ENCODE peak calls at places on chromosome 7, in ten cellular contexts. One of them, this sample, is unnamed.

GRCh38 chr7:152969335-152969734 is 209.8 kb downstream of the ACTR3B start:
- DNase-seq in AG10803: no peak
- DNase-seq in colonic mucosa: no peak
- DNase-seq in fibroblast of the aortic adventitia: no peak
- DNase-seq in cardiac fibroblast: no peak
- DNase-seq in ascending aorta: no peak
- DNase-seq in spleen: no peak
- DNase-seq in AG04450: no peak
- DNase-seq in body of pancreas: no peak
- DNase-seq in ovary: no peak
- DNase-seq in this sample: no peak

GRCh38 chr7:76047305-76047810 is 442 bp downstream of the STYXL1 start:
- DNase-seq in AG10803: peak; percentile 8
- DNase-seq in colonic mucosa: no peak
- DNase-seq in fibroblast of the aortic adventitia: no peak
- DNase-seq in cardiac fibroblast: peak; percentile 21
- DNase-seq in ascending aorta: no peak
- DNase-seq in spleen: no peak
- DNase-seq in AG04450: no peak
- DNase-seq in body of pancreas: no peak
- DNase-seq in ovary: peak; percentile 27
- DNase-seq in this sample: no peak

GRCh38 chr7:7976677-7977076 is 8.1 kb downstream of the GLCCI1 start:
- DNase-seq in AG10803: no peak
- DNase-seq in colonic mucosa: no peak
- DNase-seq in fibroblast of the aortic adventitia: no peak
- DNase-seq in cardiac fibroblast: no peak
- DNase-seq in ascending aorta: no peak
- DNase-seq in spleen: no peak
- DNase-seq in AG04450: no peak
- DNase-seq in body of pancreas: no peak
- DNase-seq in ovary: no peak
- DNase-seq in this sample: no peak

GRCh38 chr7:129959480-129960332 is 6.9 kb upstream of the UBE2H start:
- DNase-seq in AG10803: no peak
- DNase-seq in colonic mucosa: no peak
- DNase-seq in fibroblast of the aortic adventitia: no peak
- DNase-seq in cardiac fibroblast: no peak
- DNase-seq in ascending aorta: no peak
- DNase-seq in spleen: no peak
- DNase-seq in AG04450: no peak
- DNase-seq in body of pancreas: no peak
- DNase-seq in ovary: no peak
- DNase-seq in this sample: no peak

GRCh38 chr7:5423272-5423843 is at the start of gene TNRC18:
- DNase-seq in AG10803: no peak
- DNase-seq in colonic mucosa: peak; percentile 33
- DNase-seq in fibroblast of the aortic adventitia: no peak
- DNase-seq in cardiac fibroblast: no peak
- DNase-seq in ascending aorta: peak; percentile 76
- DNase-seq in spleen: peak; percentile 87
- DNase-seq in AG04450: no peak
- DNase-seq in body of pancreas: no peak
- DNase-seq in ovary: peak; percentile 59
- DNase-seq in this sample: no peak

GRCh38 chr7:29763266-29763665 is 43.0 kb upstream of the WIPF3 start:
- DNase-seq in AG10803: no peak
- DNase-seq in colonic mucosa: no peak
- DNase-seq in fibroblast of the aortic adventitia: no peak
- DNase-seq in cardiac fibroblast: no peak
- DNase-seq in ascending aorta: no peak
- DNase-seq in spleen: no peak
- DNase-seq in AG04450: no peak
- DNase-seq in body of pancreas: no peak
- DNase-seq in ovary: no peak
- DNase-seq in this sample: no peak

GRCh38 chr7:7982904-7983303 is 14.3 kb downstream of the GLCCI1 start:
- DNase-seq in AG10803: no peak
- DNase-seq in colonic mucosa: no peak
- DNase-seq in fibroblast of the aortic adventitia: no peak
- DNase-seq in cardiac fibroblast: no peak
- DNase-seq in ascending aorta: no peak
- DNase-seq in spleen: no peak
- DNase-seq in AG04450: no peak
- DNase-seq in body of pancreas: no peak
- DNase-seq in ovary: no peak
- DNase-seq in this sample: no peak

GRCh38 chr7:7274782-7275181 is 92.4 kb downstream of the C1GALT1 start:
- DNase-seq in AG10803: peak; percentile 36
- DNase-seq in colonic mucosa: no peak
- DNase-seq in fibroblast of the aortic adventitia: peak; percentile 57
- DNase-seq in cardiac fibroblast: peak; percentile 5
- DNase-seq in ascending aorta: no peak
- DNase-seq in spleen: no peak
- DNase-seq in AG04450: no peak
- DNase-seq in body of pancreas: no peak
- DNase-seq in ovary: no peak
- DNase-seq in this sample: peak; percentile 86

GRCh38 chr7:28078036-28078901 is 102.3 kb downstream of the JAZF1 start:
- DNase-seq in AG10803: peak; percentile 66
- DNase-seq in colonic mucosa: peak; percentile 39
- DNase-seq in fibroblast of the aortic adventitia: peak; percentile 64
- DNase-seq in cardiac fibroblast: peak; percentile 71
- DNase-seq in ascending aorta: no peak
- DNase-seq in spleen: no peak
- DNase-seq in AG04450: no peak
- DNase-seq in body of pancreas: peak; percentile 50
- DNase-seq in ovary: peak; percentile 36
- DNase-seq in this sample: peak; percentile 82

GRCh38 chr7:2812119-2812487 is 32.0 kb downstream of the GNA12 start:
- DNase-seq in AG10803: no peak
- DNase-seq in colonic mucosa: no peak
- DNase-seq in fibroblast of the aortic adventitia: peak; percentile 80
- DNase-seq in cardiac fibroblast: peak; percentile 72
- DNase-seq in ascending aorta: no peak
- DNase-seq in spleen: no peak
- DNase-seq in AG04450: no peak
- DNase-seq in body of pancreas: no peak
- DNase-seq in ovary: no peak
- DNase-seq in this sample: no peak

GRCh38 chr7:32616625-32617024 is 121.3 kb downstream of the AVL9 start:
- DNase-seq in AG10803: peak; percentile 93
- DNase-seq in colonic mucosa: no peak
- DNase-seq in fibroblast of the aortic adventitia: peak; percentile 94
- DNase-seq in cardiac fibroblast: peak; percentile 87
- DNase-seq in ascending aorta: peak; percentile 64
- DNase-seq in spleen: no peak
- DNase-seq in AG04450: no peak
- DNase-seq in body of pancreas: no peak
- DNase-seq in ovary: no peak
- DNase-seq in this sample: peak; percentile 93

GRCh38 chr7:104196161-104196560 is 11.7 kb downstream of the ORC5 start:
- DNase-seq in AG10803: peak; percentile 15
- DNase-seq in colonic mucosa: no peak
- DNase-seq in fibroblast of the aortic adventitia: no peak
- DNase-seq in cardiac fibroblast: no peak
- DNase-seq in ascending aorta: no peak
- DNase-seq in spleen: no peak
- DNase-seq in AG04450: no peak
- DNase-seq in body of pancreas: no peak
- DNase-seq in ovary: no peak
- DNase-seq in this sample: peak; percentile 29

GRCh38 chr7:159197066-159197975 is 52.7 kb upstream of the VIPR2 start:
- DNase-seq in AG10803: no peak
- DNase-seq in colonic mucosa: peak; percentile 43
- DNase-seq in fibroblast of the aortic adventitia: no peak
- DNase-seq in cardiac fibroblast: no peak
- DNase-seq in ascending aorta: no peak
- DNase-seq in spleen: no peak
- DNase-seq in AG04450: no peak
- DNase-seq in body of pancreas: no peak
- DNase-seq in ovary: no peak
- DNase-seq in this sample: no peak

GRCh38 chr7:51357821-51358220 is 41.2 kb upstream of the COBL start:
- DNase-seq in AG10803: no peak
- DNase-seq in colonic mucosa: no peak
- DNase-seq in fibroblast of the aortic adventitia: no peak
- DNase-seq in cardiac fibroblast: no peak
- DNase-seq in ascending aorta: no peak
- DNase-seq in spleen: no peak
- DNase-seq in AG04450: no peak
- DNase-seq in body of pancreas: no peak
- DNase-seq in ovary: no peak
- DNase-seq in this sample: no peak

GRCh38 chr7:45642044-45642443 is 67.9 kb downstream of the ADCY1 start:
- DNase-seq in AG10803: no peak
- DNase-seq in colonic mucosa: no peak
- DNase-seq in fibroblast of the aortic adventitia: no peak
- DNase-seq in cardiac fibroblast: no peak
- DNase-seq in ascending aorta: no peak
- DNase-seq in spleen: no peak
- DNase-seq in AG04450: no peak
- DNase-seq in body of pancreas: no peak
- DNase-seq in ovary: no peak
- DNase-seq in this sample: no peak

GRCh38 chr7:98528079-98528478 is 89.0 kb upstream of the NPTX2 start:
- DNase-seq in AG10803: no peak
- DNase-seq in colonic mucosa: no peak
- DNase-seq in fibroblast of the aortic adventitia: no peak
- DNase-seq in cardiac fibroblast: no peak
- DNase-seq in ascending aorta: no peak
- DNase-seq in spleen: peak; percentile 48
- DNase-seq in AG04450: no peak
- DNase-seq in body of pancreas: no peak
- DNase-seq in ovary: no peak
- DNase-seq in this sample: no peak

GRCh38 chr7:85274452-85274851 is 87.6 kb upstream of the SEMA3D start:
- DNase-seq in AG10803: no peak
- DNase-seq in colonic mucosa: no peak
- DNase-seq in fibroblast of the aortic adventitia: no peak
- DNase-seq in cardiac fibroblast: no peak
- DNase-seq in ascending aorta: no peak
- DNase-seq in spleen: no peak
- DNase-seq in AG04450: no peak
- DNase-seq in body of pancreas: no peak
- DNase-seq in ovary: no peak
- DNase-seq in this sample: no peak

GRCh38 chr7:114819629-114820362 is 102.1 kb upstream of the MDFIC start:
- DNase-seq in AG10803: peak; percentile 99
- DNase-seq in colonic mucosa: no peak
- DNase-seq in fibroblast of the aortic adventitia: peak; percentile 99
- DNase-seq in cardiac fibroblast: peak; percentile 97
- DNase-seq in ascending aorta: no peak
- DNase-seq in spleen: no peak
- DNase-seq in AG04450: peak; percentile 95
- DNase-seq in body of pancreas: no peak
- DNase-seq in ovary: no peak
- DNase-seq in this sample: peak; percentile 98

GRCh38 chr7:43763183-43763582 is 4.7 kb downstream of the BLVRA start:
- DNase-seq in AG10803: no peak
- DNase-seq in colonic mucosa: peak; percentile 15
- DNase-seq in fibroblast of the aortic adventitia: no peak
- DNase-seq in cardiac fibroblast: no peak
- DNase-seq in ascending aorta: no peak
- DNase-seq in spleen: no peak
- DNase-seq in AG04450: no peak
- DNase-seq in body of pancreas: no peak
- DNase-seq in ovary: no peak
- DNase-seq in this sample: no peak

GRCh38 chr7:41695661-41696322 is 7.1 kb downstream of the INHBA start:
- DNase-seq in AG10803: peak; percentile 71
- DNase-seq in colonic mucosa: no peak
- DNase-seq in fibroblast of the aortic adventitia: peak; percentile 93
- DNase-seq in cardiac fibroblast: peak; percentile 82
- DNase-seq in ascending aorta: no peak
- DNase-seq in spleen: no peak
- DNase-seq in AG04450: peak; percentile 72
- DNase-seq in body of pancreas: no peak
- DNase-seq in ovary: no peak
- DNase-seq in this sample: peak; percentile 51
- H3K4me3 ChIP-seq in AG10803: peak overlapping the region; percentile 53
- H3K4me3 ChIP-seq in colonic mucosa: no peak overlapping the region
- H3K4me3 ChIP-seq in fibroblast of the aortic adventitia: peak overlapping the region; percentile 86
- H3K4me3 ChIP-seq in cardiac fibroblast: peak overlapping the region; percentile 29
- H3K4me3 ChIP-seq in ascending aorta: peak overlapping the region; percentile 82
- H3K4me3 ChIP-seq in spleen: no peak overlapping the region
- H3K4me3 ChIP-seq in AG04450: peak overlapping the region; percentile 81
- H3K4me3 ChIP-seq in body of pancreas: no peak overlapping the region
- H3K4me3 ChIP-seq in ovary: peak overlapping the region; percentile 36
- H3K4me3 ChIP-seq in this sample: peak overlapping the region; percentile 72

DNA sequence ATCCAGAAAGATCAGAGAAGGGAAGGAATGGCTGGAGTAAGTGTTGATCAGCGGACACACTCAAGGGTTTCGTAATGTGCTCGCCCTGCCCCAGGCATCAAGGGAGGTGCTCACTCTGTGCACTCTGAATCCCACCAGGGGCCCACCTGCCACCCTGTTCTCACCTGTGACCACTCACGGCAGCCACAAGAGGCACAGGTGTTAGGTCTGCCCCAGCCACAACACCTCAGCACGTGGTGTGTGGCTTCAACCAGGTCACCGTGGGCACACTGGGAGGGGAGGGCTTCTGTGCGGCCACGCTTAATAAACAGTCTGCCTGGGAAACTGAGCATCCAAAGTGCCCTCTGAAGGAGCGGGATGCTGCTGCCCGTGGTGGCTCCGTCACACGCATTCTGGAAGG is 49.8 kb downstream of the CUX1 start:
- DNase-seq in AG10803: no peak
- DNase-seq in colonic mucosa: no peak
- DNase-seq in fibroblast of the aortic adventitia: no peak
- DNase-seq in cardiac fibroblast: no peak
- DNase-seq in ascending aorta: no peak
- DNase-seq in spleen: no peak
- DNase-seq in AG04450: no peak
- DNase-seq in body of pancreas: no peak
- DNase-seq in ovary: no peak
- DNase-seq in this sample: no peak
- TF ChIP-seq CTCF in AG10803: no peak
- TF ChIP-seq CTCF in colonic mucosa: no peak
- TF ChIP-seq CTCF in fibroblast of the aortic adventitia: no peak
- TF ChIP-seq CTCF in cardiac fibroblast: no peak
- TF ChIP-seq CTCF in ascending aorta: no peak
- TF ChIP-seq CTCF in spleen: no peak
- TF ChIP-seq CTCF in AG04450: no peak
- TF ChIP-seq CTCF in body of pancreas: no peak
- TF ChIP-seq CTCF in ovary: no peak
- TF ChIP-seq CTCF in this sample: no peak

GRCh38 chr7:14837216-14837615 is 65.3 kb downstream of the DGKB start:
- DNase-seq in AG10803: no peak
- DNase-seq in colonic mucosa: no peak
- DNase-seq in fibroblast of the aortic adventitia: peak; percentile 45
- DNase-seq in cardiac fibroblast: no peak
- DNase-seq in ascending aorta: no peak
- DNase-seq in spleen: no peak
- DNase-seq in AG04450: no peak
- DNase-seq in body of pancreas: no peak
- DNase-seq in ovary: no peak
- DNase-seq in this sample: peak; percentile 39
- H3K4me3 ChIP-seq in AG10803: no peak overlapping the region
- H3K4me3 ChIP-seq in colonic mucosa: no peak overlapping the region
- H3K4me3 ChIP-seq in fibroblast of the aortic adventitia: no peak overlapping the region
- H3K4me3 ChIP-seq in cardiac fibroblast: no peak overlapping the region
- H3K4me3 ChIP-seq in ascending aorta: no peak overlapping the region
- H3K4me3 ChIP-seq in spleen: no peak overlapping the region
- H3K4me3 ChIP-seq in AG04450: no peak overlapping the region
- H3K4me3 ChIP-seq in body of pancreas: no peak overlapping the region
- H3K4me3 ChIP-seq in ovary: no peak overlapping the region
- H3K4me3 ChIP-seq in this sample: no peak overlapping the region

GRCh38 chr7:112708236-112708635 is 82.0 kb downstream of the TMEM168 start:
- DNase-seq in AG10803: no peak
- DNase-seq in colonic mucosa: no peak
- DNase-seq in fibroblast of the aortic adventitia: no peak
- DNase-seq in cardiac fibroblast: no peak
- DNase-seq in ascending aorta: no peak
- DNase-seq in spleen: no peak
- DNase-seq in AG04450: no peak
- DNase-seq in body of pancreas: no peak
- DNase-seq in ovary: no peak
- DNase-seq in this sample: no peak
- TF ChIP-seq CTCF in AG10803: no peak
- TF ChIP-seq CTCF in colonic mucosa: no peak
- TF ChIP-seq CTCF in fibroblast of the aortic adventitia: no peak
- TF ChIP-seq CTCF in cardiac fibroblast: no peak
- TF ChIP-seq CTCF in ascending aorta: no peak
- TF ChIP-seq CTCF in spleen: no peak
- TF ChIP-seq CTCF in AG04450: no peak
- TF ChIP-seq CTCF in body of pancreas: no peak
- TF ChIP-seq CTCF in ovary: no peak
- TF ChIP-seq CTCF in this sample: no peak